ENCODE peak calls at places on chromosomes 2 and 18, in four cellular contexts. D, T, B and X are unnamed samples. For H3K36me3, the result is how much of the 10 kb centered on the place peaks cover.

GRCh38 chr2:71943238-71944182 is 204.2 kb downstream of the CYP26B1 start:
- DNase-seq in D (no peak), T (no peak), B (peak), X (no peak)

GRCh38 chr2:186919272-186919671 is 70.3 kb upstream of the ZSWIM2 start:
- DNase-seq in D (no peak), T (peak), B (no peak), X (no peak)

GRCh38 chr2:222569826-222570225 is 86.1 kb downstream of the FARSB start:
- DNase-seq in D (no peak), T (peak), B (no peak), X (no peak)

GRCh38 chr2:29322011-29322410 is 206.8 kb downstream of the CLIP4 start:
- DNase-seq in D (no peak), T (peak), B (no peak), X (no peak)

GRCh38 chr2:132937629-132938028 is 267.6 kb upstream of the LYPD1 start:
- DNase-seq in D (no peak), T (no peak), B (no peak), X (no peak)

GRCh38 chr2:156215656-156216055 is 116.9 kb downstream of the NR4A2 start:
- DNase-seq in D (no peak), T (peak), B (no peak), X (no peak)

GRCh38 chr2:220188031-220188430 is 560.6 kb downstream of the SLC4A3 start:
- DNase-seq in D (no peak), T (peak), B (no peak), X (peak)

GRCh38 chr18:75120521-75120920 is 88.4 kb downstream of the PTGR3 start:
- DNase-seq in D (no peak), T (no peak), B (no peak), X (no peak)

DNA sequence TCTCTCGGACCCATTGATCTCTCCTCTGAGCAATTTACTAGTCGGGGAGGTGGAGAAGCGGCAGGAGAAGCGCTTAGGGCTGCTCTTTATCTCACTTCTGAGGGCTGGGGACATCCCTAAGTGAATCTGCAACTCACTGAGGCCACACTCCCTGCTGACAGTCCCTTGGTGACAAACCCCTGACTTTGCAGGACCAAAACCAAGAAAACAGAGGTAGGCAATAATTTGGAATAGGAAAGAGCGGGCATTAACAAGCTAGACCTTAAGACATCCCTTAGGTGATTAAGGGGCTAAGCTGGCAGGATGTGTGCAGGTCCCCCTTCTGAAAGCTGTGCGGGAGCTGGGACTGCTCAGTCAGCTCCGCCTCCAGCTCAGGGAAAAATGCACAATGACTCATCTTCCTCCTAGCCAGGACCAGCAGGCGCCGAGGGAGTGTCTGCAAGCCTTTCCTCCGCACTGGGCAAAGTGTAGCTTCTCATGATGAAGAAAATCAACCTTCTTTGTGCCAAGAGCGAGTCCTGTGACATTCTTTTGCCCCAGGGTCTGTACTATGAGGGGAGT is 63.3 kb downstream of the BOD1L2 start:
- DNase-seq in D (peak), T (peak), B (peak), X (peak)
- H3K4me3 ChIP-seq in D (no peak), T (no peak), B (no peak), X (no peak)

GRCh38 chr2:232846055-232846454 is 24.0 kb upstream of the SNORC start:
- DNase-seq in D (no peak), T (no peak), B (no peak), X (no peak)
- H3K36me3 ChIP-seq in D (half or more), T (under half), B (half or more), X (under half)

DNA sequence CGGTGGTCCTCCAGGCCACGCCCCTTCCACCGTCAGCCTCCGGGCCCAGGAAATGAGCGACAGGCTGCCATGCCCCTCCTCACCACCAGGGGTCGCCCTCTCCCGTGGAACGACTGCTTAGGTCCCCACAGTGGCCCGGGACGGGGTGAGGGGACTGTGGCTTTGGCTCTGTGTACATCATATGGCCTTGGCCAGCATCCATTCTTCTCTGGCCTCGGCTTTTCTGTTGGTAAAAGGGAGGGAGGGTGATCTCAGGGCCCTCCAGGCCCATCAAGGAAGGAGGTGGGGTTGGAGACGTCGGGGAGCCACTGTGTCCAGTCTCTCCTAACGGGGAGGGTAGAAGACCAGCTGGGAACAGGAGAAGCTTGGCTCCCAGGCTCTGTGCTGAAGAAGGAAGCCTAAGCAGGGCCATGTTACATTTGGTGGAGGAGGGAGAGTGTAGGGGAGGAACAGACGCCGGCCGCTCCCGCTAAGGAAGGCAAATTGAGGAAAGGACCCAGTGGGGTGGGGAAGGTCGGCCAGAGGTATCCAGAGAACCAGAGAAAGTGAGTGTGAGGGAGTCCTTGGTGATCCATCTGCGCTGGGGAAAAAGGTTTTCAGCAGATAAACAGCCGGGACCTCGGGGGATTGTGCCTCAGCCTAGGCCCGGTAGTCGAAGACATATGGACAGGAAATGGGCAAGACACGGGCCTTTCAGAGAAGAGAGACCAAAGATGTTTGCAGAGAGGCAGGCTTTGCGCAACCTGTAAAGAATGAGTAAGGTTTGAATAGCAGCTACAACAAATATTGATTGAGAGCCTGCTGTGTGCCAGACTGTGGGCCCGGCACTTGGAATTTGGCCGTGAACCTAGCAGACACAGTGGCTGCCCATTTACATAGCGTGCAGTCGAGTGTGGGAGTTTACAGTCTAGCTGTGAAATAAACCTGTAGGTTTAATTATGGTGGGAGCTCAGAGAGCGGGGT is 2.5 kb downstream of the SH2D6 start:
- DNase-seq in D (peak), T (peak), B (peak), X (peak)
- H3K4me3 ChIP-seq in D (no peak), T (no peak), B (no peak), X (no peak)

GRCh38 chr18:63909870-63910269 is 2.1 kb downstream of the SERPINB10 start:
- DNase-seq in D (no peak), T (peak), B (no peak), X (no peak)
- H3K36me3 ChIP-seq in D (under half), T (under half), B (under half), X (under half)

DNA sequence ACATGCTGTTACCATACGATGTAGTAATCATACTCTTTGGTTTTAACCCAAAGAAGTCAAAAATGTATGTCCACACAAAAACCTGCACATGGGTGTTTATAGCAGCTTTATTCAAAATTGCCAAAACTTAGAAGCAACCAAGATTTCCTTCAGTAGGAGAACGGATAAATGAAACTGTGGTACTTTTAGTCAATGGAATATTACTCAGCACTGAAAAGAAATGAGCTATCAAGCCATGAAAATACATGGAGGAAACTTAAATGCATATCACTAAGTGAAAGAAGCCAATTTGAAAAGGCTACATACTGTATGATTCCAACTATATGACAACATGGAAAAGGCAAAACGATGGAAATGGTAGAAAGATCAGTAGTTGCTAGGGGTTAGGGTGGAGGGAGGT is 86.6 kb downstream of the HNRNPLL start:
- DNase-seq in D (no peak), T (no peak), B (no peak), X (no peak)
- H3K4me3 ChIP-seq in D (no peak), T (no peak), B (no peak), X (no peak)

GRCh38 chr2:200439981-200440380 is 69.9 kb downstream of the KCTD18 start:
- DNase-seq in D (no peak), T (no peak), B (no peak), X (no peak)
- H3K36me3 ChIP-seq in D (under half), T (under half), B (under half), X (under half)